ENCODE peak calls at places on chromosomes 12 and 14, in four cellular contexts. J is stomach, Y is fibroblast of villous mesenchyme, I is body of pancreas. B is an unnamed sample.

GRCh38 chr14:55094630-55095157 is 34.4 kb upstream of the LGALS3 start:
- DNase-seq in Y (peak), J (no peak), I (no peak), B (no peak)

GRCh38 chr14:58238252-58239247 is 6.1 kb upstream of the PSMA3 start:
- DNase-seq in Y (peak), I (no peak), J (no peak), B (no peak)

GRCh38 chr12:70543444-70543843 is 93.8 kb downstream of the PTPRB start:
- DNase-seq in Y (peak), J (no peak), I (no peak), B (no peak)

GRCh38 chr12:93323625-93324165 is 54.0 kb upstream of the NUDT4 start:
- DNase-seq in Y (no peak), I (no peak), J (no peak), B (no peak)

GRCh38 chr14:21476526-21476924 is 234 bp downstream of the RAB2B start:
- DNase-seq in Y (peak), I (peak), J (peak), B (no peak)

GRCh38 chr14:58625438-58625837 is 12.3 kb upstream of the DACT1 start:
- DNase-seq in J (no peak), I (no peak), Y (no peak), B (no peak)

GRCh38 chr12:117792471-117792870 is 176.3 kb downstream of the KSR2 start:
- DNase-seq in J (no peak), I (no peak), Y (no peak), B (no peak)

GRCh38 chr12:7981446-7981845 is 45.5 kb upstream of the SLC2A3 start:
- DNase-seq in Y (no peak), J (no peak), I (no peak), B (peak)

GRCh38 chr12:57476162-57476992 is 3.3 kb downstream of the ARHGAP9 start:
- DNase-seq in Y (no peak), J (peak), I (no peak), B (no peak)

GRCh38 chr14:35368139-35368460 is 36.4 kb downstream of the NFKBIA start:
- DNase-seq in J (no peak), Y (no peak), I (no peak), B (no peak)

DNA sequence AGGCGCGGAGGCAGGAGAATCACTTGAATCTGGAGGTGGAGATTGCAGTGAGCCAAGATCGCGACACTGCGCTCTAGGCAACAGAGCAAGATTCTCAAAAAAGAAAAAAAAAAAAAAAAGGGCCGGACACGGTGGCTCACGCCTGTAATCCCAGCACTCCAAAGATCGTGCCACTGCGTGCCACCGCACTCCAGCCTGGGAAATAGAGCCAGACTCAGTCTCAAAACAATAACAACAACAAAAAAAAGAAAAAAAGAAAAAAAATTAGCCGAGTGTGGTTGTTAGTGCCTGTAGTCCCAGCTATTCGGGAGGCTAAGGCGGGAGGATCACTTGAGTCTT is 470 bp upstream of the RPL6 start:
- DNase-seq in Y (no peak), J (no peak), I (no peak), B (no peak)
- H3K4me3 ChIP-seq in Y (no peak), J (no peak), I (no peak), B (no peak)

GRCh38 chr14:68922201-68922613 is 56.9 kb downstream of the ACTN1 start:
- DNase-seq in Y (no peak), J (no peak), I (no peak), B (no peak)

GRCh38 chr14:68921049-68921448 is 58.1 kb downstream of the ACTN1 start:
- DNase-seq in J (no peak), I (no peak), Y (no peak), B (no peak)

GRCh38 chr14:68919129-68919927 is 59.8 kb downstream of the ACTN1 start:
- DNase-seq in J (no peak), I (no peak), Y (no peak), B (no peak)

GRCh38 chr14:68922886-68923285 is 56.2 kb downstream of the ACTN1 start:
- DNase-seq in Y (no peak), J (no peak), I (no peak), B (no peak)

DNA sequence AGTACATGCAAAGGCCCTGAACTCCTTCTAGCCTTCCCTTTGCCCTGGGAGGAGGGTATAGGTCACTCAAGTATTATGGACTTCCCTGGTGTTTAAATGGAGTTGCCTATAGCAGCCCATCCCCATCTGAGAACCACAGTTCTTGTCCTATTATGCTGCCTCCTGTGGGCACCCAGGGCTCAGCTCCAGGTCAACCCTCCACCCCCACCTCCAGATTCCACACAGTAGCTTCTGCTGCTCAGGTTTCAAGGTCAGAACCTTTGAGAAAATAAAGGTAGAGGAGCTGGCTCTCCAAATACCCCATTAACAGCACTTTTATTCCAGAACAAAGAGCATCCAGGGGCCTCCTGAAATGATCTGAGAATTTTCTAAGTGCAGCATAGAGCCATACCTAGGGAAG is 57.4 kb downstream of the ACTN1 start:
- DNase-seq in J (no peak), Y (no peak), I (no peak), B (no peak)
- TF ChIP-seq CTCF in J (no peak), Y (no peak), I (no peak), B (no peak)

GRCh38 chr12:46365951-46366379 is 6.6 kb downstream of the SLC38A2 start:
- DNase-seq in J (no peak), I (no peak), Y (peak), B (no peak)
- H3K4me3 ChIP-seq in J (peak), I (no peak), Y (peak), B (no peak)

GRCh38 chr14:96121660-96122395 is 82.7 kb downstream of the C14orf132 start:
- DNase-seq in Y (peak), J (no peak), I (no peak), B (no peak)

GRCh38 chr14:96120941-96121340 is 81.8 kb downstream of the C14orf132 start:
- DNase-seq in J (no peak), Y (no peak), I (no peak), B (no peak)

GRCh38 chr14:96119947-96120346 is 80.8 kb downstream of the C14orf132 start:
- DNase-seq in I (no peak), J (no peak), Y (peak), B (no peak)

GRCh38 chr14:96120392-96120791 is 81.2 kb downstream of the C14orf132 start:
- DNase-seq in I (no peak), Y (no peak), J (no peak), B (no peak)

GRCh38 chr14:96122496-96122895 is 82.1 kb upstream of the BDKRB2 start:
- DNase-seq in I (no peak), Y (peak), J (no peak), B (peak)
- TF ChIP-seq CTCF in I (no peak), Y (no peak), J (no peak), B (no peak)

GRCh38 chr14:50045039-50045711 is 71.2 kb downstream of the VCPKMT start:
- DNase-seq in J (peak), Y (peak), I (peak), B (peak)
- H3K4me3 ChIP-seq in J (no peak), Y (no peak), I (no peak), B (no peak)

B was measured in Caco-2.